ENCODE peak calls at places on chromosomes 13 and 19, in four cellular contexts. L, A, Q and S are unnamed samples.
A peak's percentile ranks its signal among the peaks of the same experiment; 100 is the strongest.

GRCh38 chr13:47933688-47934011 is 67.4 kb downstream of the SUCLA2 start:
- DNase-seq in A (no peak), L (peak; percentile 31), Q (no peak), S (no peak)

GRCh38 chr19:21568816-21569496 is 63.6 kb downstream of the ZNF429 start:
- DNase-seq in Q (no peak), A (peak; percentile 92), L (peak; percentile 92), S (no peak)

GRCh38 chr19:39265321-39265916 is 2.8 kb upstream of the IFNL2 start:
- DNase-seq in A (no peak), Q (no peak), L (no peak), S (no peak)

GRCh38 chr13:41004875-41005693 is 14.0 kb downstream of the ELF1 start:
- DNase-seq in Q (no peak), L (no peak), A (no peak), S (no peak)

GRCh38 chr19:46736544-46737274 is 9.1 kb upstream of the FKRP start:
- DNase-seq in L (no peak), Q (no peak), A (peak; percentile 39), S (no peak)

GRCh38 chr19:49859838-49860715 is 7.3 kb downstream of the PNKP start:
- DNase-seq in Q (no peak), A (no peak), L (no peak), S (no peak)

GRCh38 chr19:42313096-42313839 is at the start of gene TMEM145:
- DNase-seq in L (peak; percentile 36), Q (no peak), A (peak; percentile 59), S (no peak)

GRCh38 chr13:77545626-77546412 is 10.3 kb downstream of the SCEL start:
- DNase-seq in Q (peak; percentile 31), A (no peak), L (no peak), S (no peak)

GRCh38 chr19:16017138-16017490 is 59.2 kb upstream of the TPM4 start:
- DNase-seq in L (no peak), Q (no peak), A (no peak), S (no peak)

GRCh38 chr19:55484571-55485438 is at the start of gene NAT14:
- DNase-seq in A (peak; percentile 86), L (peak; percentile 58), Q (no peak), S (no peak)

GRCh38 chr19:15869109-15869555 is 28.7 kb downstream of the CYP4F2 start:
- DNase-seq in L (peak; percentile 4), Q (no peak), A (no peak), S (peak; percentile 2)

GRCh38 chr13:113123226-113124150 is 889 bp downstream of the F10 start:
- DNase-seq in L (no peak), A (no peak), Q (no peak), S (no peak)

GRCh38 chr13:90541346-90541745 is 806.1 kb upstream of the MIR17HG start:
- DNase-seq in L (no peak), A (no peak), Q (no peak), S (no peak)

GRCh38 chr13:50459046-50459445 is 384.4 kb downstream of the DLEU7 start:
- DNase-seq in A (no peak), L (no peak), Q (no peak), S (no peak)

GRCh38 chr19:13057744-13058143 is 44.9 kb downstream of the LYL1 start:
- DNase-seq in A (no peak), Q (no peak), L (peak; percentile 27), S (no peak)

GRCh38 chr19:37931941-37932655 is 25.1 kb downstream of the SIPA1L3 start:
- DNase-seq in Q (peak; percentile 49), A (peak; percentile 32), L (peak; percentile 66), S (peak; percentile 47)

GRCh38 chr19:11324748-11325389 is 14.6 kb downstream of the RAB3D start:
- DNase-seq in Q (no peak), A (no peak), L (no peak), S (no peak)

GRCh38 chr13:106617561-106617960 is 49.6 kb upstream of the ARGLU1 start:
- DNase-seq in A (no peak), L (no peak), Q (no peak), S (no peak)

GRCh38 chr13:20473139-20473538 is 52.5 kb downstream of the CRYL1 start:
- DNase-seq in Q (no peak), L (no peak), A (no peak), S (no peak)

GRCh38 chr19:53012006-53012405 is 1.7 kb upstream of the ERVV-1 start:
- DNase-seq in Q (no peak), A (no peak), L (no peak), S (no peak)

GRCh38 chr19:35451278-35452096 is 3.4 kb downstream of the FFAR2 start:
- DNase-seq in Q (no peak), A (no peak), L (no peak), S (no peak)

GRCh38 chr13:19067767-19068166 is 113.9 kb downstream of the TUBA3C start:
- DNase-seq in L (no peak), A (no peak), Q (no peak), S (no peak)